ENCODE peak calls at places on chromosomes 12 and 14, in eight cellular contexts. P, U, F, B, T, Y, C and L are unnamed samples.
A peak's percentile ranks its signal among the peaks of the same experiment; 100 is the strongest.

GRCh38 chr12:2691340-2692111 is 103.2 kb upstream of the FKBP4 start:
- DNase-seq in P (peak; percentile 70), U (no peak), F (peak; percentile 74), B (peak; percentile 3), T (peak; percentile 72), Y (no peak), C (no peak), L (no peak)

GRCh38 chr14:56855891-56856461 is 45.7 kb upstream of the OTX2 start:
- DNase-seq in P (no peak), U (no peak), F (no peak), B (no peak), T (no peak), Y (no peak), C (peak; percentile 48), L (no peak)

GRCh38 chr12:131140069-131140435 is 186.3 kb downstream of the ADGRD1 start:
- DNase-seq in P (peak; percentile 39), U (no peak), F (no peak), B (no peak), T (no peak), Y (no peak), C (no peak), L (no peak)

GRCh38 chr12:109504068-109504467 is 26.6 kb downstream of the UBE3B start:
- DNase-seq in P (no peak), U (no peak), F (no peak), B (no peak), T (no peak), Y (no peak), C (no peak), L (no peak)

GRCh38 chr12:6866163-6866919 is 990 bp upstream of the TPI1 start:
- DNase-seq in P (no peak), U (peak; percentile 41), F (no peak), B (no peak), T (no peak), Y (no peak), C (no peak), L (peak; percentile 4)

GRCh38 chr14:65079788-65080187 is 22.5 kb downstream of the MAX start:
- DNase-seq in P (no peak), U (no peak), F (no peak), B (peak; percentile 9), T (no peak), Y (peak; percentile 44), C (no peak), L (no peak)

GRCh38 chr12:108568653-108569154 is 6.3 kb downstream of the ISCU start:
- DNase-seq in P (peak; percentile 77), U (no peak), F (peak; percentile 98), B (no peak), T (peak; percentile 83), Y (no peak), C (peak; percentile 81), L (peak; percentile 25)

GRCh38 chr12:38653650-38654049 is 251.7 kb downstream of the CPNE8 start:
- DNase-seq in P (no peak), U (no peak), F (no peak), B (no peak), T (no peak), Y (no peak), C (no peak), L (no peak)

GRCh38 chr12:111686574-111687105 is 787 bp downstream of the ACAD10 start:
- DNase-seq in P (no peak), U (no peak), F (peak; percentile 8), B (no peak), T (no peak), Y (peak; percentile 52), C (no peak), L (peak; percentile 48)

GRCh38 chr12:89507015-89507824 is 17.4 kb downstream of the GALNT4 start:
- DNase-seq in P (no peak), U (no peak), F (no peak), B (peak; percentile 17), T (no peak), Y (no peak), C (no peak), L (no peak)

GRCh38 chr12:7395950-7396349 is 48.0 kb downstream of the CD163L1 start:
- DNase-seq in P (no peak), U (no peak), F (no peak), B (no peak), T (no peak), Y (no peak), C (no peak), L (no peak)

GRCh38 chr14:99946652-99947489 is 118.4 kb upstream of the EVL start:
- DNase-seq in P (peak; percentile 74), U (no peak), F (peak; percentile 68), B (no peak), T (peak; percentile 50), Y (no peak), C (peak; percentile 60), L (no peak)

GRCh38 chr12:114015851-114016250 is 49.7 kb upstream of the RBM19 start:
- DNase-seq in P (no peak), U (no peak), F (no peak), B (no peak), T (no peak), Y (no peak), C (no peak), L (no peak)

GRCh38 chr12:79019672-79020071 is 155.1 kb downstream of the SYT1 start:
- DNase-seq in P (no peak), U (no peak), F (peak; percentile 6), B (no peak), T (no peak), Y (no peak), C (no peak), L (no peak)

GRCh38 chr14:70472253-70473159 is 20.5 kb downstream of the ADAM21 start:
- DNase-seq in P (no peak), U (no peak), F (peak; percentile 12), B (no peak), T (peak; percentile 71), Y (no peak), C (no peak), L (no peak)

GRCh38 chr12:69168828-69169227 is 70.5 kb upstream of the CPSF6 start:
- DNase-seq in P (no peak), U (no peak), F (no peak), B (no peak), T (no peak), Y (no peak), C (no peak), L (no peak)

GRCh38 chr14:67971627-67972625 is 152.3 kb downstream of the RAD51B start:
- DNase-seq in P (no peak), U (no peak), F (no peak), B (peak; percentile 26), T (no peak), Y (peak; percentile 81), C (no peak), L (no peak)

GRCh38 chr14:45891417-45892080 is 638.5 kb upstream of the MIS18BP1 start:
- DNase-seq in P (no peak), U (no peak), F (no peak), B (no peak), T (no peak), Y (no peak), C (peak; percentile 50), L (no peak)

DNA sequence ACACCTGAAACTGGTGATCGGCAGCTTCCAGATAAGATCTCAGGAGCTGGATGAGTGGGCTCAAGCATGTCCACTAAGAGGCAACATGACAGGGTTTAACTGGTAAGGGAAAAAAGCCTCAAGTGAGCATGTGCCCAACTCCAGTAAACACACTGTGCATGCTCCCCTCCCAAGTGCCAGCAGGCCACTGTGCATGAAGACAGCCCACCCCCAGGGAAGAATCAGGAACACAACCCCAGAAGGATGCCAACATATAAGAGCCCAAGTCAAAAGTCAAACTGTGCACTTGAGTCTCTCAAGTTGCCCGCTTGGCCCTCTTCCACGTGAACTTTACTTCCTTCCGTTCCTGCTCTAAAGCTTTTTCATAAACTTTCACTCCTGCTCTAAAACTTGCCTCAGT is 311.3 kb upstream of the PRKD1 start:
- DNase-seq in P (no peak), U (no peak), F (no peak), B (no peak), T (no peak), Y (no peak), C (no peak), L (no peak)
- H3K4me3 ChIP-seq in P (no peak overlapping the region), U (no peak overlapping the region), F (no peak overlapping the region), B (no peak overlapping the region), T (no peak overlapping the region), Y (no peak overlapping the region), C (no peak overlapping the region), L (no peak overlapping the region)

DNA sequence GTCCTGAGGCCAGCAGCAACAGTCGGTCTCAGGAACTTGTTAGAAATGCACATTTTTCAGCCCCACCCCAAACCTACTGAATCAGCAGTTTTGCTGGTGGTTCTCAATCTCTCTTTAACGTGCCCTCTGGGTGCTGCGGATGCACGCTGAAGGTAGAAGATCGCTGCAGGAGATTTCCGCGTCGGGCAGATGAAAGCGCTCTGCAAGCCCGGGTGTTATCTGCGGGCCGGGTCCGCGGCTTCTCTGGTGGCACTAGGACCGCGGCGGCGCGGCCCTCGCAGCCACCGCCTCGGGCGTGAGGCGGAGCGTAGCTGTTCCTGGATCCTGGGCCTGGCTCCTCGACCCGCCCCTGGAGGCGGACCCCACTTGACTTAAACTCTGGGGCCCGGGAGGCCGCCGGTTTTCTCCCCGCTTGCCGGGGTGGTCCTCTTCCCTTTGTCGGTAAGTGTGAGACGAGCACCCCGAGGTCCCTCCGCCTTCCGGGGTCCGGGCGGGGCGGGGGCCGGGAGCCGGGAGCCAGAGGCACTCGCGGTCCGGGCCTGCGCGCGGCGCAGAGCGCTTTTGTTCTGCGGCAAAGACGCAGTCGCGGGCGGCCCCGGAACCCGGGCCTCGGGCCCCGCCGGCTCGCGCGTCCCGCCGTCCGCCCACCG is at the start of gene RESF1:
- DNase-seq in P (peak; percentile 94), U (peak; percentile 95), F (peak; percentile 96), B (peak; percentile 85), T (peak; percentile 95), Y (peak; percentile 88), C (peak; percentile 97), L (peak; percentile 87)
- TF ChIP-seq CTCF in P (no peak), U (no peak), F (no peak), B (no peak), T (no peak), Y (no peak), C (no peak), L (no peak)

DNA sequence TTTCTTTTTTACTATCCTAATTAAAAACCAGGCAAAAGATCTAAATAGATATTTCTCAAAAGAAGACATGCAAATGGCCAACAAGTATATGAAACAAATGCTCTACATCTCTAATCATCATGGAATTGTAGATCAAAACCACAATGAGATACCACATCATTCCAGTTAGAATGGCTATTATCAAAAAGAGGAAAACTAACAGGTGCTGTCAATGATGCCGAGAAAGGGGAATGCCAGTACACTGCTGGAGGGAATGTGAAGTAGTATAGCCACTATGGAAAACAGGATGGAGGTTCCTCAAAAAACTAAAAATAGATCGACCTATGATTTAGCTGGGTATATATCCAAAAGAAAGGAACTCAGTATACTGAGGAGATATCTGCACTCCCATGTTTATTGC is 39.0 kb upstream of the C12orf75 start:
- DNase-seq in P (no peak), U (no peak), F (no peak), B (no peak), T (no peak), Y (no peak), C (no peak), L (no peak)
- H3K4me3 ChIP-seq in P (no peak overlapping the region), U (no peak overlapping the region), F (no peak overlapping the region), B (no peak overlapping the region), T (no peak overlapping the region), Y (no peak overlapping the region), C (no peak overlapping the region), L (no peak overlapping the region)

DNA sequence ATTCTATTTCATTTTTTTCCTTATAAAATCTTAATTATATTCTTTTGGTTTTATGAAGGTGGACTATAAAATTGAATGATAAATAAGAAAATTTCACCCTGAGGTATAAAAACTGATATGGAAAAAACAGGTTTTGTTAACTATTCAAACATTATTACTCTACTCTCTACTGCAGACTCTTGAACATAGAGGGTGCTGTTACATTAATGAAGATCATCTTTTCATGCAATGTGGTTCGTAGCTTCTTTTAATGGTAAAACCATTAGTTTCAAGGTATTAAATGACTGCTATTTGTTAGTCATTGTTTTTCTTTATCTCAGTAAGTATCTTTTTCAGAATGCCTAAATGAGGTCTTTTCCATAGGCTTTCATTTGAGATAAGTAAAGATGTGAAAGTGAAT is 510.4 kb downstream of the SLC16A7 start:
- DNase-seq in P (no peak), U (no peak), F (no peak), B (peak; percentile 49), T (no peak), Y (peak; percentile 16), C (no peak), L (peak; percentile 60)
- TF ChIP-seq CTCF in P (no peak), U (no peak), F (no peak), B (peak; percentile 45), T (no peak), Y (peak; percentile 43), C (no peak), L (peak; percentile 56)